ENCODE peak calls at places on chromosome 20, in ten cellular contexts. One of them, this sample, is unnamed.

GRCh38 chr20:17734374-17734773 is 34.6 kb downstream of the BANF2 start:
- DNase-seq in GM23248: no peak
- DNase-seq in T-cell: no peak
- DNase-seq in glutamatergic neuron: no peak
- DNase-seq in NCI-H1694: no peak
- DNase-seq in nephron progenitor cell: no peak
- DNase-seq in CD8-positive, alpha-beta T cell: no peak
- DNase-seq in stimulated activated CD8-positive, alpha-beta memory T cell treated with anti-CD3 and anti-CD28 coated beads, Interleukin-12 subunit alpha, Interleukin-12 subunit beta, amount 100 ng/mL, for 1 hour: no peak
- DNase-seq in iPS-NIHi11: no peak
- DNase-seq in GM04504: no peak
- DNase-seq in this sample: no peak

GRCh38 chr20:19693508-19693907 is 64.5 kb upstream of the RIN2 start:
- DNase-seq in glutamatergic neuron: no peak
- DNase-seq in NCI-H1694: no peak
- DNase-seq in GM23248: no peak
- DNase-seq in iPS-NIHi11: no peak
- DNase-seq in CD8-positive, alpha-beta T cell: no peak
- DNase-seq in T-cell: no peak
- DNase-seq in stimulated activated CD8-positive, alpha-beta memory T cell treated with anti-CD3 and anti-CD28 coated beads, Interleukin-12 subunit alpha, Interleukin-12 subunit beta, amount 100 ng/mL, for 1 hour: no peak
- DNase-seq in nephron progenitor cell: no peak
- DNase-seq in GM04504: no peak
- DNase-seq in this sample: no peak

GRCh38 chr20:38893056-38893455 is 33.2 kb upstream of the FAM83D start:
- DNase-seq in glutamatergic neuron: no peak
- DNase-seq in GM04504: no peak
- DNase-seq in nephron progenitor cell: no peak
- DNase-seq in GM23248: no peak
- DNase-seq in NCI-H1694: no peak
- DNase-seq in stimulated activated CD8-positive, alpha-beta memory T cell treated with anti-CD3 and anti-CD28 coated beads, Interleukin-12 subunit alpha, Interleukin-12 subunit beta, amount 100 ng/mL, for 1 hour: no peak
- DNase-seq in CD8-positive, alpha-beta T cell: no peak
- DNase-seq in T-cell: no peak
- DNase-seq in iPS-NIHi11: no peak
- DNase-seq in this sample: no peak

GRCh38 chr20:57451759-57452661 is 60.8 kb downstream of the RBM38 start:
- DNase-seq in glutamatergic neuron: no peak
- DNase-seq in T-cell: no peak
- DNase-seq in iPS-NIHi11: no peak
- DNase-seq in nephron progenitor cell: no peak
- DNase-seq in GM23248: no peak
- DNase-seq in NCI-H1694: no peak
- DNase-seq in stimulated activated CD8-positive, alpha-beta memory T cell treated with anti-CD3 and anti-CD28 coated beads, Interleukin-12 subunit alpha, Interleukin-12 subunit beta, amount 100 ng/mL, for 1 hour: no peak
- DNase-seq in GM04504: no peak
- DNase-seq in CD8-positive, alpha-beta T cell: no peak
- DNase-seq in this sample: no peak

GRCh38 chr20:48456361-48457184 is 371.2 kb downstream of the PREX1 start:
- DNase-seq in stimulated activated CD8-positive, alpha-beta memory T cell treated with anti-CD3 and anti-CD28 coated beads, Interleukin-12 subunit alpha, Interleukin-12 subunit beta, amount 100 ng/mL, for 1 hour: no peak
- DNase-seq in GM23248: no peak
- DNase-seq in T-cell: no peak
- DNase-seq in CD8-positive, alpha-beta T cell: no peak
- DNase-seq in glutamatergic neuron: peak
- DNase-seq in GM04504: no peak
- DNase-seq in NCI-H1694: peak
- DNase-seq in iPS-NIHi11: peak
- DNase-seq in nephron progenitor cell: peak
- DNase-seq in this sample: no peak

GRCh38 chr20:62822788-62823651 is 6.2 kb downstream of the COL9A3 start:
- DNase-seq in iPS-NIHi11: peak
- DNase-seq in nephron progenitor cell: peak
- DNase-seq in NCI-H1694: peak
- DNase-seq in GM04504: no peak
- DNase-seq in stimulated activated CD8-positive, alpha-beta memory T cell treated with anti-CD3 and anti-CD28 coated beads, Interleukin-12 subunit alpha, Interleukin-12 subunit beta, amount 100 ng/mL, for 1 hour: no peak
- DNase-seq in CD8-positive, alpha-beta T cell: no peak
- DNase-seq in GM23248: peak
- DNase-seq in T-cell: no peak
- DNase-seq in glutamatergic neuron: peak
- DNase-seq in this sample: no peak

GRCh38 chr20:17419459-17419858 is 111.7 kb downstream of the BFSP1 start:
- DNase-seq in GM23248: no peak
- DNase-seq in stimulated activated CD8-positive, alpha-beta memory T cell treated with anti-CD3 and anti-CD28 coated beads, Interleukin-12 subunit alpha, Interleukin-12 subunit beta, amount 100 ng/mL, for 1 hour: no peak
- DNase-seq in CD8-positive, alpha-beta T cell: no peak
- DNase-seq in T-cell: no peak
- DNase-seq in nephron progenitor cell: no peak
- DNase-seq in iPS-NIHi11: no peak
- DNase-seq in GM04504: no peak
- DNase-seq in glutamatergic neuron: no peak
- DNase-seq in NCI-H1694: no peak
- DNase-seq in this sample: no peak

GRCh38 chr20:49510562-49511117 is 28.2 kb upstream of the KCNB1 start:
- DNase-seq in GM04504: peak
- DNase-seq in GM23248: peak
- DNase-seq in glutamatergic neuron: no peak
- DNase-seq in T-cell: no peak
- DNase-seq in CD8-positive, alpha-beta T cell: no peak
- DNase-seq in iPS-NIHi11: no peak
- DNase-seq in stimulated activated CD8-positive, alpha-beta memory T cell treated with anti-CD3 and anti-CD28 coated beads, Interleukin-12 subunit alpha, Interleukin-12 subunit beta, amount 100 ng/mL, for 1 hour: no peak
- DNase-seq in NCI-H1694: no peak
- DNase-seq in nephron progenitor cell: no peak
- DNase-seq in this sample: no peak

GRCh38 chr20:45796336-45797070 is 4.7 kb downstream of the DNTTIP1 start:
- DNase-seq in glutamatergic neuron: no peak
- DNase-seq in NCI-H1694: no peak
- DNase-seq in CD8-positive, alpha-beta T cell: no peak
- DNase-seq in T-cell: no peak
- DNase-seq in GM23248: no peak
- DNase-seq in GM04504: no peak
- DNase-seq in iPS-NIHi11: no peak
- DNase-seq in nephron progenitor cell: no peak
- DNase-seq in stimulated activated CD8-positive, alpha-beta memory T cell treated with anti-CD3 and anti-CD28 coated beads, Interleukin-12 subunit alpha, Interleukin-12 subunit beta, amount 100 ng/mL, for 1 hour: no peak
- DNase-seq in this sample: no peak

GRCh38 chr20:62830821-62831220 is 14.0 kb downstream of the COL9A3 start:
- DNase-seq in iPS-NIHi11: no peak
- DNase-seq in T-cell: no peak
- DNase-seq in GM23248: no peak
- DNase-seq in stimulated activated CD8-positive, alpha-beta memory T cell treated with anti-CD3 and anti-CD28 coated beads, Interleukin-12 subunit alpha, Interleukin-12 subunit beta, amount 100 ng/mL, for 1 hour: no peak
- DNase-seq in nephron progenitor cell: no peak
- DNase-seq in CD8-positive, alpha-beta T cell: no peak
- DNase-seq in NCI-H1694: no peak
- DNase-seq in glutamatergic neuron: peak
- DNase-seq in GM04504: no peak
- DNase-seq in this sample: no peak

GRCh38 chr20:32780749-32781402 is 18.7 kb downstream of the DNMT3B start:
- DNase-seq in GM23248: no peak
- DNase-seq in nephron progenitor cell: no peak
- DNase-seq in T-cell: no peak
- DNase-seq in GM04504: no peak
- DNase-seq in iPS-NIHi11: peak
- DNase-seq in CD8-positive, alpha-beta T cell: no peak
- DNase-seq in stimulated activated CD8-positive, alpha-beta memory T cell treated with anti-CD3 and anti-CD28 coated beads, Interleukin-12 subunit alpha, Interleukin-12 subunit beta, amount 100 ng/mL, for 1 hour: no peak
- DNase-seq in glutamatergic neuron: no peak
- DNase-seq in NCI-H1694: no peak
- DNase-seq in this sample: no peak

GRCh38 chr20:51440589-51440988 is 101.9 kb downstream of the NFATC2 start:
- DNase-seq in nephron progenitor cell: no peak
- DNase-seq in glutamatergic neuron: no peak
- DNase-seq in iPS-NIHi11: no peak
- DNase-seq in CD8-positive, alpha-beta T cell: no peak
- DNase-seq in NCI-H1694: no peak
- DNase-seq in GM23248: no peak
- DNase-seq in stimulated activated CD8-positive, alpha-beta memory T cell treated with anti-CD3 and anti-CD28 coated beads, Interleukin-12 subunit alpha, Interleukin-12 subunit beta, amount 100 ng/mL, for 1 hour: no peak
- DNase-seq in T-cell: no peak
- DNase-seq in GM04504: no peak
- DNase-seq in this sample: no peak

GRCh38 chr20:50408526-50409364 is 101.4 kb upstream of the PTPN1 start:
- DNase-seq in nephron progenitor cell: no peak
- DNase-seq in T-cell: no peak
- DNase-seq in NCI-H1694: no peak
- DNase-seq in GM04504: no peak
- DNase-seq in GM23248: no peak
- DNase-seq in glutamatergic neuron: peak
- DNase-seq in CD8-positive, alpha-beta T cell: no peak
- DNase-seq in iPS-NIHi11: no peak
- DNase-seq in stimulated activated CD8-positive, alpha-beta memory T cell treated with anti-CD3 and anti-CD28 coated beads, Interleukin-12 subunit alpha, Interleukin-12 subunit beta, amount 100 ng/mL, for 1 hour: no peak
- DNase-seq in this sample: no peak

GRCh38 chr20:5696011-5696559 is 54.1 kb upstream of the SHLD1 start:
- DNase-seq in nephron progenitor cell: no peak
- DNase-seq in T-cell: no peak
- DNase-seq in NCI-H1694: no peak
- DNase-seq in GM23248: peak
- DNase-seq in glutamatergic neuron: no peak
- DNase-seq in GM04504: peak
- DNase-seq in CD8-positive, alpha-beta T cell: no peak
- DNase-seq in iPS-NIHi11: no peak
- DNase-seq in stimulated activated CD8-positive, alpha-beta memory T cell treated with anti-CD3 and anti-CD28 coated beads, Interleukin-12 subunit alpha, Interleukin-12 subunit beta, amount 100 ng/mL, for 1 hour: no peak
- DNase-seq in this sample: no peak

GRCh38 chr20:50020283-50020682 is 37.5 kb downstream of the SNAI1 start:
- DNase-seq in stimulated activated CD8-positive, alpha-beta memory T cell treated with anti-CD3 and anti-CD28 coated beads, Interleukin-12 subunit alpha, Interleukin-12 subunit beta, amount 100 ng/mL, for 1 hour: no peak
- DNase-seq in GM04504: no peak
- DNase-seq in glutamatergic neuron: no peak
- DNase-seq in NCI-H1694: no peak
- DNase-seq in GM23248: peak
- DNase-seq in CD8-positive, alpha-beta T cell: no peak
- DNase-seq in T-cell: no peak
- DNase-seq in nephron progenitor cell: no peak
- DNase-seq in iPS-NIHi11: no peak
- DNase-seq in this sample: no peak

GRCh38 chr20:329851-330232 is 4.5 kb downstream of the SOX12 start:
- DNase-seq in NCI-H1694: no peak
- DNase-seq in T-cell: no peak
- DNase-seq in iPS-NIHi11: no peak
- DNase-seq in glutamatergic neuron: no peak
- DNase-seq in nephron progenitor cell: no peak
- DNase-seq in CD8-positive, alpha-beta T cell: no peak
- DNase-seq in GM04504: no peak
- DNase-seq in GM23248: no peak
- DNase-seq in stimulated activated CD8-positive, alpha-beta memory T cell treated with anti-CD3 and anti-CD28 coated beads, Interleukin-12 subunit alpha, Interleukin-12 subunit beta, amount 100 ng/mL, for 1 hour: no peak
- DNase-seq in this sample: no peak

GRCh38 chr20:1171461-1172093 is 13.2 kb downstream of the TMEM74B start:
- DNase-seq in iPS-NIHi11: peak
- DNase-seq in stimulated activated CD8-positive, alpha-beta memory T cell treated with anti-CD3 and anti-CD28 coated beads, Interleukin-12 subunit alpha, Interleukin-12 subunit beta, amount 100 ng/mL, for 1 hour: no peak
- DNase-seq in GM23248: peak
- DNase-seq in nephron progenitor cell: peak
- DNase-seq in CD8-positive, alpha-beta T cell: no peak
- DNase-seq in GM04504: peak
- DNase-seq in NCI-H1694: no peak
- DNase-seq in glutamatergic neuron: no peak
- DNase-seq in T-cell: peak
- DNase-seq in this sample: no peak

GRCh38 chr20:58492795-58493538 is 22.2 kb downstream of the APCDD1L start:
- DNase-seq in NCI-H1694: no peak
- DNase-seq in glutamatergic neuron: no peak
- DNase-seq in GM04504: no peak
- DNase-seq in nephron progenitor cell: no peak
- DNase-seq in GM23248: peak
- DNase-seq in stimulated activated CD8-positive, alpha-beta memory T cell treated with anti-CD3 and anti-CD28 coated beads, Interleukin-12 subunit alpha, Interleukin-12 subunit beta, amount 100 ng/mL, for 1 hour: no peak
- DNase-seq in CD8-positive, alpha-beta T cell: no peak
- DNase-seq in T-cell: no peak
- DNase-seq in iPS-NIHi11: no peak
- DNase-seq in this sample: no peak

GRCh38 chr20:4038047-4038459 is 22.7 kb upstream of the RNF24 start:
- DNase-seq in iPS-NIHi11: peak
- DNase-seq in NCI-H1694: no peak
- DNase-seq in glutamatergic neuron: peak
- DNase-seq in GM23248: peak
- DNase-seq in nephron progenitor cell: peak
- DNase-seq in T-cell: peak
- DNase-seq in stimulated activated CD8-positive, alpha-beta memory T cell treated with anti-CD3 and anti-CD28 coated beads, Interleukin-12 subunit alpha, Interleukin-12 subunit beta, amount 100 ng/mL, for 1 hour: peak
- DNase-seq in GM04504: peak
- DNase-seq in CD8-positive, alpha-beta T cell: peak
- DNase-seq in this sample: peak

GRCh38 chr20:50027611-50028105 is 44.9 kb downstream of the SNAI1 start:
- DNase-seq in glutamatergic neuron: no peak
- DNase-seq in GM04504: peak
- DNase-seq in iPS-NIHi11: peak
- DNase-seq in nephron progenitor cell: no peak
- DNase-seq in CD8-positive, alpha-beta T cell: no peak
- DNase-seq in T-cell: no peak
- DNase-seq in stimulated activated CD8-positive, alpha-beta memory T cell treated with anti-CD3 and anti-CD28 coated beads, Interleukin-12 subunit alpha, Interleukin-12 subunit beta, amount 100 ng/mL, for 1 hour: no peak
- DNase-seq in GM23248: peak
- DNase-seq in NCI-H1694: no peak
- DNase-seq in this sample: no peak

GRCh38 chr20:11153819-11154218 is 480.0 kb upstream of the JAG1 start:
- DNase-seq in T-cell: no peak
- DNase-seq in GM23248: no peak
- DNase-seq in GM04504: no peak
- DNase-seq in stimulated activated CD8-positive, alpha-beta memory T cell treated with anti-CD3 and anti-CD28 coated beads, Interleukin-12 subunit alpha, Interleukin-12 subunit beta, amount 100 ng/mL, for 1 hour: no peak
- DNase-seq in iPS-NIHi11: no peak
- DNase-seq in NCI-H1694: no peak
- DNase-seq in nephron progenitor cell: no peak
- DNase-seq in glutamatergic neuron: no peak
- DNase-seq in CD8-positive, alpha-beta T cell: no peak
- DNase-seq in this sample: no peak

GRCh38 chr20:49586967-49587587 is 19.1 kb upstream of the PTGIS start:
- DNase-seq in iPS-NIHi11: no peak
- DNase-seq in CD8-positive, alpha-beta T cell: no peak
- DNase-seq in NCI-H1694: no peak
- DNase-seq in GM04504: peak
- DNase-seq in T-cell: no peak
- DNase-seq in glutamatergic neuron: no peak
- DNase-seq in stimulated activated CD8-positive, alpha-beta memory T cell treated with anti-CD3 and anti-CD28 coated beads, Interleukin-12 subunit alpha, Interleukin-12 subunit beta, amount 100 ng/mL, for 1 hour: no peak
- DNase-seq in nephron progenitor cell: no peak
- DNase-seq in GM23248: peak
- DNase-seq in this sample: no peak

GRCh38 chr20:5621305-5621704 is 128.9 kb upstream of the SHLD1 start:
- DNase-seq in NCI-H1694: peak
- DNase-seq in GM04504: no peak
- DNase-seq in GM23248: peak
- DNase-seq in iPS-NIHi11: no peak
- DNase-seq in glutamatergic neuron: no peak
- DNase-seq in stimulated activated CD8-positive, alpha-beta memory T cell treated with anti-CD3 and anti-CD28 coated beads, Interleukin-12 subunit alpha, Interleukin-12 subunit beta, amount 100 ng/mL, for 1 hour: no peak
- DNase-seq in nephron progenitor cell: no peak
- DNase-seq in T-cell: no peak
- DNase-seq in CD8-positive, alpha-beta T cell: no peak
- DNase-seq in this sample: no peak

GRCh38 chr20:64101731-64102621 is 5.4 kb downstream of the NPBWR2 start:
- DNase-seq in GM04504: no peak
- DNase-seq in iPS-NIHi11: peak
- DNase-seq in T-cell: peak
- DNase-seq in stimulated activated CD8-positive, alpha-beta memory T cell treated with anti-CD3 and anti-CD28 coated beads, Interleukin-12 subunit alpha, Interleukin-12 subunit beta, amount 100 ng/mL, for 1 hour: peak
- DNase-seq in glutamatergic neuron: peak
- DNase-seq in GM23248: peak
- DNase-seq in NCI-H1694: no peak
- DNase-seq in nephron progenitor cell: peak
- DNase-seq in CD8-positive, alpha-beta T cell: peak
- DNase-seq in this sample: peak

GRCh38 chr20:25629816-25630499 is 6.1 kb upstream of the NANP start:
- DNase-seq in T-cell: no peak
- DNase-seq in NCI-H1694: no peak
- DNase-seq in iPS-NIHi11: no peak
- DNase-seq in CD8-positive, alpha-beta T cell: no peak
- DNase-seq in glutamatergic neuron: no peak
- DNase-seq in GM04504: no peak
- DNase-seq in stimulated activated CD8-positive, alpha-beta memory T cell treated with anti-CD3 and anti-CD28 coated beads, Interleukin-12 subunit alpha, Interleukin-12 subunit beta, amount 100 ng/mL, for 1 hour: no peak
- DNase-seq in GM23248: no peak
- DNase-seq in nephron progenitor cell: no peak
- DNase-seq in this sample: no peak

GRCh38 chr20:23482138-23482537 is 8.8 kb upstream of the CST8 start:
- DNase-seq in NCI-H1694: no peak
- DNase-seq in stimulated activated CD8-positive, alpha-beta memory T cell treated with anti-CD3 and anti-CD28 coated beads, Interleukin-12 subunit alpha, Interleukin-12 subunit beta, amount 100 ng/mL, for 1 hour: no peak
- DNase-seq in glutamatergic neuron: no peak
- DNase-seq in GM04504: no peak
- DNase-seq in CD8-positive, alpha-beta T cell: no peak
- DNase-seq in GM23248: no peak
- DNase-seq in iPS-NIHi11: no peak
- DNase-seq in nephron progenitor cell: no peak
- DNase-seq in T-cell: no peak
- DNase-seq in this sample: no peak

GRCh38 chr20:6769953-6770831 is 2.7 kb downstream of the BMP2 start:
- DNase-seq in stimulated activated CD8-positive, alpha-beta memory T cell treated with anti-CD3 and anti-CD28 coated beads, Interleukin-12 subunit alpha, Interleukin-12 subunit beta, amount 100 ng/mL, for 1 hour: no peak
- DNase-seq in iPS-NIHi11: peak
- DNase-seq in GM23248: peak
- DNase-seq in nephron progenitor cell: peak
- DNase-seq in CD8-positive, alpha-beta T cell: no peak
- DNase-seq in glutamatergic neuron: peak
- DNase-seq in NCI-H1694: no peak
- DNase-seq in T-cell: no peak
- DNase-seq in GM04504: no peak
- DNase-seq in this sample: no peak

GRCh38 chr20:58639182-58640146 is 11.6 kb upstream of the STX16 start:
- DNase-seq in T-cell: no peak
- DNase-seq in GM23248: no peak
- DNase-seq in GM04504: no peak
- DNase-seq in nephron progenitor cell: no peak
- DNase-seq in NCI-H1694: no peak
- DNase-seq in CD8-positive, alpha-beta T cell: no peak
- DNase-seq in stimulated activated CD8-positive, alpha-beta memory T cell treated with anti-CD3 and anti-CD28 coated beads, Interleukin-12 subunit alpha, Interleukin-12 subunit beta, amount 100 ng/mL, for 1 hour: no peak
- DNase-seq in iPS-NIHi11: no peak
- DNase-seq in glutamatergic neuron: peak
- DNase-seq in this sample: no peak